ENCODE peak calls at places on chromosomes 11 and 22, in ten cellular contexts. N is GM12865; S is GM23338; K is ovary; Z is stimulated activated CD8-positive, alpha-beta memory T cell treated with anti-CD3 and anti-CD28 coated beads, Interleukin-7, amount 100 ng/mL, for 48 hours; I is astrocyte; Q is choroid plexus epithelial cell; T is NCI-H1436; J is foreskin fibroblast; Y is T-helper 9 cell. C is an unnamed sample.

GRCh38 chr22:19143967-19144400 is 467 bp downstream of the ESS2 start:
- DNase-seq in T (no peak), J (no peak), S (no peak), Q (peak; percentile 20), Z (peak; percentile 24), I (peak; percentile 12), K (no peak), N (peak; percentile 47), Y (no peak), C (no peak)

GRCh38 chr22:42399315-42400271 is 32.6 kb downstream of the NFAM1 start:
- DNase-seq in K (peak; percentile 27), J (no peak), Q (peak; percentile 50), S (peak; percentile 54), N (no peak), T (peak; percentile 96), I (peak; percentile 2), Y (no peak), Z (no peak), C (no peak)

GRCh38 chr11:70603064-70603755 is 204.9 kb downstream of the CTTN start:
- DNase-seq in J (no peak), Y (no peak), N (no peak), I (no peak), Z (no peak), T (no peak), Q (no peak), S (no peak), K (no peak), C (no peak)

GRCh38 chr11:125883375-125883774 is 4.1 kb upstream of the HYLS1 start:
- DNase-seq in J (no peak), Q (no peak), T (no peak), Y (no peak), S (no peak), K (no peak), N (no peak), I (no peak), Z (no peak), C (no peak)

GRCh38 chr11:3665336-3666022 is 5.7 kb downstream of the CHRNA10 start:
- DNase-seq in I (no peak), T (no peak), K (no peak), J (no peak), N (no peak), Q (no peak), Z (no peak), Y (no peak), S (no peak), C (no peak)

GRCh38 chr11:115368616-115369015 is 135.6 kb downstream of the CADM1 start:
- DNase-seq in N (no peak), Y (no peak), J (no peak), T (no peak), Q (no peak), K (no peak), S (no peak), I (no peak), Z (no peak), C (no peak)

GRCh38 chr22:22902247-22902962 is 14.8 kb downstream of the IGLL5 start:
- DNase-seq in Y (no peak), T (no peak), K (no peak), I (no peak), Z (no peak), J (no peak), N (no peak), Q (no peak), S (no peak), C (no peak)

GRCh38 chr11:103714246-103714645 is 322.2 kb upstream of the DDI1 start:
- DNase-seq in N (no peak), T (no peak), Q (peak; percentile 51), I (peak; percentile 57), S (no peak), Y (no peak), K (no peak), Z (no peak), J (no peak), C (peak; percentile 60)

GRCh38 chr22:20531404-20532181 is 24.2 kb downstream of the MED15 start:
- DNase-seq in I (peak; percentile 92), T (no peak), N (no peak), Z (no peak), Y (no peak), K (no peak), J (peak; percentile 90), S (peak; percentile 68), Q (peak; percentile 86), C (peak; percentile 96)

GRCh38 chr22:35051034-35051535 is 14.9 kb upstream of the ISX start:
- DNase-seq in K (no peak), Y (no peak), S (no peak), T (no peak), Q (no peak), N (no peak), Z (no peak), J (no peak), I (no peak), C (no peak)

GRCh38 chr11:68014966-68015447 is 4.9 kb downstream of the ALDH3B1 start:
- DNase-seq in Y (no peak), K (no peak), S (no peak), J (no peak), Q (no peak), N (no peak), Z (no peak), I (no peak), T (no peak), C (no peak)

GRCh38 chr22:19607198-19608113 is 83.2 kb upstream of the CLDN5 start:
- DNase-seq in K (peak; percentile 47), Z (no peak), Y (no peak), S (peak; percentile 53), T (peak; percentile 83), Q (peak; percentile 32), I (no peak), N (no peak), J (no peak), C (no peak)

GRCh38 chr11:111788051-111788450 is 21.9 kb upstream of the PPP2R1B start:
- DNase-seq in Z (no peak), K (no peak), Q (no peak), T (no peak), Y (no peak), N (no peak), I (no peak), S (no peak), J (no peak), C (no peak)

GRCh38 chr22:45067731-45068130 is 57.9 kb upstream of the PHF21B start:
- DNase-seq in I (peak; percentile 6), Z (no peak), J (no peak), S (no peak), K (no peak), Q (no peak), Y (no peak), T (no peak), N (no peak), C (no peak)

GRCh38 chr11:36010010-36010740 is 66.3 kb downstream of the LDLRAD3 start:
- DNase-seq in K (no peak), T (no peak), Q (peak; percentile 80), N (no peak), J (peak; percentile 43), Z (no peak), S (no peak), I (no peak), Y (no peak), C (peak; percentile 60)

GRCh38 chr22:42410708-42411107 is 21.5 kb downstream of the NFAM1 start:
- DNase-seq in K (no peak), Y (no peak), Z (no peak), J (no peak), Q (no peak), I (no peak), S (no peak), T (no peak), N (no peak), C (no peak)

GRCh38 chr22:45101828-45102227 is 61.9 kb upstream of the NUP50 start:
- DNase-seq in Y (no peak), Z (peak; percentile 20), I (peak; percentile 33), S (peak; percentile 91), J (peak; percentile 65), N (peak; percentile 73), K (peak; percentile 45), Q (peak; percentile 81), T (peak; percentile 69), C (peak; percentile 63)

GRCh38 chr11:130513132-130513531 is 64.7 kb downstream of the ADAMTS15 start:
- DNase-seq in J (peak; percentile 76), Y (no peak), S (no peak), Z (no peak), Q (no peak), T (no peak), K (no peak), I (peak; percentile 31), N (no peak), C (no peak)

GRCh38 chr22:40258463-40259046 is 80.8 kb downstream of the TNRC6B start:
- DNase-seq in J (peak; percentile 32), Q (peak; percentile 54), N (no peak), S (no peak), Y (no peak), K (no peak), Z (no peak), T (no peak), I (peak; percentile 32), C (peak; percentile 54)

GRCh38 chr11:108963118-108963517 is 298.2 kb downstream of the DDX10 start:
- DNase-seq in Z (no peak), N (no peak), Y (no peak), Q (peak; percentile 44), S (no peak), T (no peak), J (no peak), I (no peak), K (no peak), C (no peak)

GRCh38 chr11:69700278-69701140 is 3.3 kb downstream of the FGF19 start:
- DNase-seq in S (peak; percentile 86), I (peak; percentile 25), Q (peak; percentile 77), N (no peak), J (peak; percentile 46), Y (no peak), T (no peak), K (no peak), Z (no peak), C (peak; percentile 22)

GRCh38 chr22:32574397-32574796 is 99.8 kb downstream of the FBXO7 start:
- DNase-seq in J (no peak), T (no peak), Z (no peak), S (no peak), Q (no peak), I (no peak), Y (no peak), N (no peak), K (no peak), C (no peak)

GRCh38 chr11:2797181-2797711 is 88.3 kb downstream of the CDKN1C start:
- DNase-seq in Y (no peak), T (no peak), J (no peak), N (no peak), Z (no peak), K (peak; percentile 18), I (no peak), Q (no peak), S (no peak), C (no peak)